ENCODE peak calls at places on chromosomes 13 and 19, in nine cellular contexts. O is mammary epithelial cell; L is EH; D is activated T-helper 1 cell treated with anti-CD3 and anti-CD28 coated beads, Interleukin-12 subunit alpha, Interleukin-12 subunit beta, Interleukin-2, Interleukin-4 antibody, amounts not matched to agents 30 ng/mL and 10 ng/mL and 1 ng/mL, durations not matched to agents 14 hours and 24 hours and 36 hours; U is HCT116; X is AG10803; I is A172; G is stimulated activated CD4-positive, alpha-beta T cell treated with anti-CD3 and anti-CD28 coated beads, Interleukin-15, amount 100 ng/mL, for 1 hour; H is activated CD8-positive, alpha-beta memory T cell treated with anti-CD3 and anti-CD28 coated beads, Interleukin-2, amount 50 U/mL, for 4 hours. A is an unnamed sample.

GRCh38 chr13:51811046-51811445 is 7.1 kb upstream of the DHRS12 start:
- DNase-seq in O (no peak), L (no peak), D (no peak), U (no peak), X (no peak), I (no peak), G (no peak), H (no peak), A (no peak)

GRCh38 chr13:109844396-109844795 is 58.0 kb upstream of the IRS2 start:
- DNase-seq in O (peak), L (peak), D (no peak), U (no peak), X (peak), I (peak), G (no peak), H (no peak), A (no peak)

GRCh38 chr13:114164027-114164426 is 15.0 kb upstream of the CFAP97D2 start:
- DNase-seq in O (no peak), L (no peak), D (no peak), U (no peak), X (no peak), I (no peak), G (no peak), H (no peak), A (no peak)

GRCh38 chr19:6232567-6232966 is 47.2 kb downstream of the MLLT1 start:
- DNase-seq in O (peak), L (peak), D (no peak), U (no peak), X (peak), I (peak), G (no peak), H (no peak), A (no peak)

GRCh38 chr19:46299695-46300094 is 2.9 kb downstream of the HIF3A start:
- DNase-seq in O (no peak), L (no peak), D (no peak), U (no peak), X (no peak), I (no peak), G (no peak), H (no peak), A (no peak)

GRCh38 chr13:102784501-102784900 is 10.9 kb upstream of the TEX30 start:
- DNase-seq in O (no peak), L (no peak), D (no peak), U (no peak), X (no peak), I (no peak), G (no peak), H (no peak), A (no peak)

GRCh38 chr19:58182577-58182988 is 278 bp upstream of the ZNF274 start:
- DNase-seq in O (peak), L (no peak), D (no peak), U (no peak), X (no peak), I (no peak), G (no peak), H (peak), A (no peak)

GRCh38 chr19:1183543-1184172 is 9.6 kb upstream of the SBNO2 start:
- DNase-seq in O (peak), L (peak), D (no peak), U (peak), X (no peak), I (peak), G (no peak), H (no peak), A (no peak)

GRCh38 chr13:87122551-87122950 is 548.6 kb upstream of the SLITRK5 start:
- DNase-seq in O (peak), L (no peak), D (no peak), U (no peak), X (peak), I (peak), G (no peak), H (no peak), A (no peak)

GRCh38 chr13:106738279-106738678 is 170.3 kb upstream of the ARGLU1 start:
- DNase-seq in O (no peak), L (no peak), D (no peak), U (no peak), X (no peak), I (no peak), G (no peak), H (no peak), A (no peak)

GRCh38 chr13:91406619-91407018 is 8.2 kb downstream of the GPC5 start:
- DNase-seq in O (peak), L (peak), D (no peak), U (peak), X (peak), I (peak), G (no peak), H (no peak), A (no peak)

GRCh38 chr13:98370806-98371553 is 193.9 kb upstream of the RNF113B start:
- DNase-seq in O (no peak), L (peak), D (no peak), U (no peak), X (peak), I (no peak), G (no peak), H (no peak), A (no peak)

GRCh38 chr13:113746143-113746525 is 12.9 kb upstream of the TMEM255B start:
- DNase-seq in O (no peak), L (no peak), D (no peak), U (no peak), X (no peak), I (no peak), G (no peak), H (no peak), A (peak)

GRCh38 chr13:22112956-22113750 is 442.3 kb downstream of the FGF9 start:
- DNase-seq in O (no peak), L (no peak), D (no peak), U (no peak), X (no peak), I (no peak), G (no peak), H (no peak), A (no peak)

GRCh38 chr19:48403606-48404005 is 10.1 kb downstream of the GRIN2D start:
- DNase-seq in O (peak), L (peak), D (peak), U (no peak), X (peak), I (peak), G (no peak), H (peak), A (peak)

GRCh38 chr19:46902402-46902766 is 41.6 kb downstream of the ARHGAP35 start:
- DNase-seq in O (peak), L (peak), D (no peak), U (peak), X (peak), I (no peak), G (no peak), H (no peak), A (no peak)

GRCh38 chr19:4034048-4035017 is 26.8 kb downstream of the PIAS4 start:
- DNase-seq in O (no peak), L (no peak), D (no peak), U (no peak), X (no peak), I (no peak), G (no peak), H (no peak), A (no peak)

GRCh38 chr13:113976711-113977684 is 3.1 kb upstream of the C13orf46 start:
- DNase-seq in O (peak), L (peak), D (no peak), U (no peak), X (peak), I (peak), G (no peak), H (no peak), A (no peak)

GRCh38 chr19:18776288-18776594 is 14.9 kb downstream of the COMP start:
- DNase-seq in O (no peak), L (peak), D (no peak), U (no peak), X (peak), I (peak), G (no peak), H (no peak), A (no peak)

GRCh38 chr19:5953680-5954213 is 24.2 kb downstream of the RANBP3 start:
- DNase-seq in O (peak), L (peak), D (peak), U (no peak), X (peak), I (no peak), G (no peak), H (peak), A (no peak)

GRCh38 chr13:79540504-79540903 is 59.5 kb downstream of the NDFIP2 start:
- DNase-seq in O (no peak), L (no peak), D (no peak), U (no peak), X (no peak), I (no peak), G (no peak), H (no peak), A (no peak)

GRCh38 chr19:11453468-11454341 is 18.3 kb downstream of the PRKCSH start:
- DNase-seq in O (no peak), L (no peak), D (no peak), U (no peak), X (no peak), I (no peak), G (no peak), H (no peak), A (no peak)

GRCh38 chr13:94612050-94612449 is 10.4 kb downstream of the GPR180 start:
- DNase-seq in O (no peak), L (no peak), D (no peak), U (no peak), X (no peak), I (no peak), G (no peak), H (no peak), A (no peak)

GRCh38 chr19:32675720-32676185 is at the start of gene RGS9BP:
- DNase-seq in O (no peak), L (peak), D (peak), U (no peak), X (peak), I (peak), G (peak), H (peak), A (peak)

GRCh38 chr19:45729774-45730388 is 815 bp downstream of the FBXO46 start:
- DNase-seq in O (peak), L (peak), D (no peak), U (no peak), X (no peak), I (no peak), G (no peak), H (no peak), A (no peak)

GRCh38 chr13:83881917-83882625 is at the start of gene SLITRK1:
- DNase-seq in O (peak), L (peak), D (peak), U (no peak), X (peak), I (peak), G (no peak), H (no peak), A (no peak)

GRCh38 chr13:98232456-98232855 is 55.4 kb upstream of the RNF113B start:
- DNase-seq in O (no peak), L (peak), D (no peak), U (no peak), X (peak), I (no peak), G (no peak), H (no peak), A (no peak)

GRCh38 chr13:40578055-40578454 is 88.4 kb downstream of the FOXO1 start:
- DNase-seq in O (no peak), L (no peak), D (no peak), U (no peak), X (no peak), I (no peak), G (no peak), H (no peak), A (no peak)

GRCh38 chr19:23909222-23909621 is 5.5 kb upstream of the ZNF726 start:
- DNase-seq in O (no peak), L (no peak), D (no peak), U (no peak), X (no peak), I (no peak), G (no peak), H (no peak), A (no peak)

GRCh38 chr13:112893570-112894422 is 75.2 kb upstream of the MCF2L start:
- DNase-seq in O (no peak), L (peak), D (no peak), U (no peak), X (no peak), I (no peak), G (no peak), H (no peak), A (peak)

GRCh38 chr19:6076675-6077463 is 33.4 kb downstream of the RFX2 start:
- DNase-seq in O (peak), L (peak), D (no peak), U (no peak), X (peak), I (peak), G (no peak), H (no peak), A (no peak)

A was measured in Peyer's patch.